ENCODE peak calls at places on chromosomes 16 and 17, in five cellular contexts. Z is mammary epithelial cell, U is PC-9, J is H1, S is PC-3. P is an unnamed sample. For H3K9me3, the result is how much of the 10 kb centered on the place peaks cover.

GRCh38 chr17:57954421-57955182 is 610 bp downstream of the CUEDC1 start:
- DNase-seq in Z (no peak), S (peak), J (no peak), U (peak), P (no peak)

GRCh38 chr17:1972429-1973160 is 52.5 kb downstream of the RTN4RL1 start:
- DNase-seq in S (no peak), Z (no peak), J (no peak), U (no peak), P (no peak)

GRCh38 chr16:1563786-1564185 is 30.3 kb downstream of the TMEM204 start:
- DNase-seq in U (no peak), J (no peak), Z (no peak), S (no peak), P (no peak)

GRCh38 chr17:60134396-60135159 is 15.2 kb upstream of the CA4 start:
- DNase-seq in U (no peak), Z (no peak), S (no peak), J (no peak), P (no peak)

GRCh38 chr16:56700195-56700594 is 17.9 kb downstream of the MT1X start:
- DNase-seq in Z (no peak), U (no peak), S (no peak), J (no peak), P (no peak)

GRCh38 chr16:81214745-81215166 is 23.7 kb upstream of the BCO1 start:
- DNase-seq in U (no peak), Z (no peak), S (peak), J (peak), P (no peak)

GRCh38 chr17:42675984-42676423 is 790 bp downstream of the PLEKHH3 start:
- DNase-seq in J (no peak), Z (no peak), U (peak), S (peak), P (no peak)

GRCh38 chr17:48583708-48584582 is 5.8 kb upstream of the HOXB4 start:
- DNase-seq in Z (no peak), S (no peak), J (no peak), U (no peak), P (no peak)

GRCh38 chr17:19867654-19868395 is at the start of gene ULK2:
- DNase-seq in J (no peak), S (peak), U (peak), Z (peak), P (peak)

GRCh38 chr16:67167588-67167987 is 2.8 kb upstream of the NOL3 start:
- DNase-seq in Z (no peak), J (no peak), U (no peak), S (no peak), P (no peak)

GRCh38 chr16:67170948-67171649 is 761 bp downstream of the NOL3 start:
- DNase-seq in S (no peak), J (no peak), U (peak), Z (no peak), P (no peak)

GRCh38 chr16:67169011-67169451 is 1.3 kb upstream of the NOL3 start:
- DNase-seq in J (no peak), Z (no peak), S (no peak), U (no peak), P (no peak)

GRCh38 chr16:67169642-67170167 is 633 bp upstream of the NOL3 start:
- DNase-seq in J (no peak), S (no peak), U (no peak), Z (no peak), P (no peak)

GRCh38 chr16:67170168-67170947 is at the start of gene NOL3:
- DNase-seq in J (no peak), Z (peak), U (peak), S (peak), P (no peak)
- TF ChIP-seq EZH2 in J (no peak), Z (no peak), U (no peak), S (no peak), P (no peak)

GRCh38 chr16:78633551-78633950 is 534.1 kb downstream of the WWOX start:
- DNase-seq in Z (no peak), U (no peak), S (no peak), J (no peak), P (no peak)
- H3K9me3 ChIP-seq in Z (under half), U (under half), S (under half), J (under half), P (under half)

DNA sequence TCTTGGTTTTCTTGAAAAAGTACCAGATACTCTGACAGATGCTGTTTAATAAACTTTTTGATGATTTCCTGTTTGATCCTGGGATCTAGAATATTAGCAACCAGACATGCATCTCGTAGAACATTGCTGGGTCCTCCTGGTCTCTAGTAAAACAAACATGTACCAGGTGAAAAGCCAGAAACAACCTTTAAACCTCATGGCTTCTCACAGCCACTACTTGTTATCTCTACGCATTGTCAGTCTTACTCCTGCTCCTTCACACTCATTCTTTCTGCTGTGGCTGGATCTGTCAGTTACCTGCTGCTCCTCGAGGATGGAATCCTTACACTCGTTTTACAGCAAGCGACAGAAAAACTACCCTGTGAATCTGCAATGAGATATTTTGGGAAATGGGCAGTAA is 86.5 kb downstream of the VPS53 start:
- DNase-seq in Z (no peak), J (no peak), U (no peak), S (no peak), P (no peak)
- H3K27ac ChIP-seq in Z (no peak), J (no peak), U (no peak), S (no peak), P (no peak)

GRCh38 chr17:79798296-79799173 is 1.7 kb upstream of the CBX8 start:
- DNase-seq in J (no peak), Z (no peak), S (no peak), U (peak), P (no peak)
- TF ChIP-seq EZH2 in J (peak), Z (peak), S (peak), U (no peak), P (peak)

GRCh38 chr16:35181422-35182030 is 1722.1 kb downstream of the TP53TG3F start:
- DNase-seq in S (no peak), U (no peak), Z (no peak), J (no peak), P (no peak)

GRCh38 chr16:35184356-35184870 is 1725.0 kb downstream of the TP53TG3F start:
- DNase-seq in U (no peak), S (no peak), J (no peak), Z (no peak), P (no peak)

GRCh38 chr16:35180970-35181369 is 1721.6 kb downstream of the TP53TG3F start:
- DNase-seq in Z (no peak), J (no peak), U (no peak), S (no peak), P (no peak)

GRCh38 chr16:35182043-35182677 is 1722.7 kb downstream of the TP53TG3F start:
- DNase-seq in J (no peak), Z (no peak), S (no peak), U (no peak), P (no peak)

DNA sequence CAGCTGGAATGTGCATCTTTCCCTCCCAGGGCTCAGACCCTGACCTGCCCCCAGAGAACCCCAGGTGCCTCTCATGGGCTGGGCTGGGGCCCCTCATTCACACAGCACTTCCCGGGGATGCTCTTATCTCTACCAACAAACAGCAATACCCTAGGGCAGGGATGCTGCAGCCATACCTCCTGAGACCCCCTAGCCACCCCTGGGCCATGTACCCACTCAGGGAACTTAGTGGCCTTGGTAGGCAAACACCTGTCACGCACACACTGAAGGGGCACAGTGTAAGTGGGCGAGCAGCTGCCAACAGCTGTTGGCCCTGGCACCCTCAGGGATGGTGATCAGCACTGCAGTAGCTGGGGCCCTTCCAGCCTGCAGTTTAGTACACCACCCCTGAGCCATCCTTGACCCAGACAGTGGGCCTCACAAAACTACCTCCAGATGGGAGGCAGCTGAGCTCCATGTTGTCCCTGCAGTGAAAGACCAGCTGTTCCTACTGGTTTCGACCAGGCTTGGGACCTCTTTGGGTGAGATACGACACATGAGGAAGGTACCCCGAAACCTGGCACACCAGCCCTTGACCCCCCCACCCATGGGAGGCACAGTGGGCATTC is 1723.6 kb downstream of the TP53TG3F start:
- DNase-seq in U (no peak), J (no peak), Z (no peak), S (no peak), P (no peak)
- H3K9me3 ChIP-seq in U (under half), J (half or more), Z (under half), S (under half), P (under half)

GRCh38 chr17:28704219-28704858 is 7.3 kb downstream of the PROCA1 start:
- DNase-seq in J (no peak), U (no peak), Z (no peak), S (no peak), P (no peak)
- H3K27ac ChIP-seq in J (no peak), U (no peak), Z (no peak), S (no peak), P (no peak)

P was measured in keratinocyte.